ENCODE peak calls at places on chromosomes 13 and 19, in six cellular contexts. P, H, Q, I, L and W are unnamed samples.
A peak's percentile ranks its signal among the peaks of the same experiment; 100 is the strongest.

GRCh38 chr19:1975081-1975480 is 34.1 kb downstream of the CSNK1G2 start:
- DNase-seq in L (no peak), H (no peak), Q (no peak), I (no peak), P (no peak), W (no peak)

GRCh38 chr13:27991881-27992280 is 3.4 kb upstream of the URAD start:
- DNase-seq in P (no peak), H (no peak), Q (no peak), I (no peak), L (no peak), W (no peak)

GRCh38 chr13:66222926-66223325 is 1007.2 kb downstream of the PCDH9 start:
- DNase-seq in I (no peak), L (no peak), Q (no peak), H (no peak), P (no peak), W (no peak)

GRCh38 chr13:40664100-40665060 is 2.1 kb downstream of the FOXO1 start:
- DNase-seq in Q (peak; percentile 29), P (no peak), I (peak; percentile 50), L (no peak), H (no peak), W (no peak)

GRCh38 chr19:33463194-33463593 is 58.4 kb downstream of the PEPD start:
- DNase-seq in Q (no peak), H (no peak), L (no peak), P (no peak), I (no peak), W (no peak)

GRCh38 chr19:13830761-13831481 is 35.7 kb downstream of the ZSWIM4 start:
- DNase-seq in L (peak; percentile 40), P (no peak), I (no peak), H (no peak), Q (no peak), W (no peak)

GRCh38 chr19:51131780-51132680 is 7.3 kb downstream of the SIGLEC9 start:
- DNase-seq in L (no peak), P (no peak), Q (no peak), I (no peak), H (no peak), W (peak; percentile 20)

GRCh38 chr19:46429999-46430398 is 1.3 kb upstream of the PNMA8C start:
- DNase-seq in L (no peak), H (no peak), Q (no peak), P (no peak), I (no peak), W (no peak)

GRCh38 chr19:32652893-32653625 is 21.9 kb downstream of the ANKRD27 start:
- DNase-seq in H (no peak), P (no peak), L (peak; percentile 10), Q (no peak), I (no peak), W (no peak)